ENCODE peak calls at places on chromosomes 13 and 19, in nine cellular contexts. One of them, this sample, is unnamed.
A peak's percentile ranks its signal among the peaks of the same experiment; 100 is the strongest.

GRCh38 chr13:99214232-99214631 is 13.6 kb downstream of the UBAC2 start:
- DNase-seq in upper lobe of left lung: no peak
- DNase-seq in CD4-positive, alpha-beta T cell: peak; percentile 28
- DNase-seq in transverse colon: no peak
- DNase-seq in lower lobe of right lung: no peak
- DNase-seq in spleen: no peak
- DNase-seq in GM23248: no peak
- DNase-seq in heart right ventricle: no peak
- DNase-seq in fibroblast of lung: no peak
- DNase-seq in this sample: peak; percentile 61

GRCh38 chr19:55116232-55117062 is 990 bp downstream of the PPP1R12C start:
- DNase-seq in fibroblast of lung: peak; percentile 60
- DNase-seq in spleen: peak; percentile 92
- DNase-seq in transverse colon: peak; percentile 69
- DNase-seq in GM23248: peak; percentile 89
- DNase-seq in heart right ventricle: peak; percentile 67
- DNase-seq in CD4-positive, alpha-beta T cell: peak; percentile 27
- DNase-seq in upper lobe of left lung: peak; percentile 67
- DNase-seq in lower lobe of right lung: peak; percentile 76
- DNase-seq in this sample: peak; percentile 32

GRCh38 chr19:44968118-44968517 is 12.9 kb downstream of the CLPTM1 start:
- DNase-seq in upper lobe of left lung: no peak
- DNase-seq in transverse colon: no peak
- DNase-seq in GM23248: no peak
- DNase-seq in spleen: no peak
- DNase-seq in lower lobe of right lung: no peak
- DNase-seq in heart right ventricle: no peak
- DNase-seq in CD4-positive, alpha-beta T cell: no peak
- DNase-seq in fibroblast of lung: no peak
- DNase-seq in this sample: no peak

GRCh38 chr19:7942981-7943443 is 454 bp downstream of the TIMM44 start:
- DNase-seq in spleen: no peak
- DNase-seq in upper lobe of left lung: no peak
- DNase-seq in transverse colon: no peak
- DNase-seq in fibroblast of lung: no peak
- DNase-seq in GM23248: peak; percentile 50
- DNase-seq in heart right ventricle: no peak
- DNase-seq in CD4-positive, alpha-beta T cell: peak; percentile 23
- DNase-seq in lower lobe of right lung: no peak
- DNase-seq in this sample: no peak

GRCh38 chr13:45615501-45616101 is at the start of gene ERICH6B:
- DNase-seq in lower lobe of right lung: no peak
- DNase-seq in fibroblast of lung: peak; percentile 36
- DNase-seq in GM23248: no peak
- DNase-seq in CD4-positive, alpha-beta T cell: no peak
- DNase-seq in heart right ventricle: peak; percentile 20
- DNase-seq in spleen: no peak
- DNase-seq in transverse colon: no peak
- DNase-seq in upper lobe of left lung: peak; percentile 69
- DNase-seq in this sample: no peak

GRCh38 chr19:814108-815078 is 7.4 kb downstream of the PLPPR3 start:
- DNase-seq in lower lobe of right lung: no peak
- DNase-seq in heart right ventricle: no peak
- DNase-seq in GM23248: no peak
- DNase-seq in CD4-positive, alpha-beta T cell: no peak
- DNase-seq in upper lobe of left lung: peak; percentile 86
- DNase-seq in fibroblast of lung: no peak
- DNase-seq in spleen: peak; percentile 76
- DNase-seq in transverse colon: no peak
- DNase-seq in this sample: no peak

GRCh38 chr13:88643233-88643632 is 972.1 kb downstream of the SLITRK5 start:
- DNase-seq in fibroblast of lung: no peak
- DNase-seq in upper lobe of left lung: no peak
- DNase-seq in CD4-positive, alpha-beta T cell: no peak
- DNase-seq in spleen: no peak
- DNase-seq in lower lobe of right lung: no peak
- DNase-seq in heart right ventricle: no peak
- DNase-seq in transverse colon: no peak
- DNase-seq in GM23248: no peak
- DNase-seq in this sample: no peak

GRCh38 chr13:112840472-112841302 is 128.3 kb upstream of the MCF2L start:
- DNase-seq in lower lobe of right lung: no peak
- DNase-seq in upper lobe of left lung: peak; percentile 84
- DNase-seq in fibroblast of lung: no peak
- DNase-seq in CD4-positive, alpha-beta T cell: no peak
- DNase-seq in spleen: peak; percentile 63
- DNase-seq in heart right ventricle: no peak
- DNase-seq in transverse colon: no peak
- DNase-seq in GM23248: no peak
- DNase-seq in this sample: no peak

GRCh38 chr13:49936943-49937273 is 768 bp upstream of the SPRYD7 start:
- DNase-seq in upper lobe of left lung: peak; percentile 85
- DNase-seq in spleen: no peak
- DNase-seq in heart right ventricle: peak; percentile 35
- DNase-seq in transverse colon: no peak
- DNase-seq in GM23248: peak; percentile 29
- DNase-seq in CD4-positive, alpha-beta T cell: no peak
- DNase-seq in fibroblast of lung: no peak
- DNase-seq in lower lobe of right lung: no peak
- DNase-seq in this sample: no peak

GRCh38 chr13:109816979-109817275 is 30.5 kb upstream of the IRS2 start:
- DNase-seq in fibroblast of lung: peak; percentile 86
- DNase-seq in transverse colon: no peak
- DNase-seq in heart right ventricle: no peak
- DNase-seq in spleen: no peak
- DNase-seq in GM23248: peak; percentile 44
- DNase-seq in CD4-positive, alpha-beta T cell: no peak
- DNase-seq in upper lobe of left lung: no peak
- DNase-seq in lower lobe of right lung: no peak
- DNase-seq in this sample: no peak

GRCh38 chr19:47518139-47518538 is 3.3 kb upstream of the NAPA start:
- DNase-seq in heart right ventricle: no peak
- DNase-seq in CD4-positive, alpha-beta T cell: no peak
- DNase-seq in fibroblast of lung: peak; percentile 49
- DNase-seq in upper lobe of left lung: no peak
- DNase-seq in GM23248: no peak
- DNase-seq in transverse colon: peak; percentile 40
- DNase-seq in spleen: no peak
- DNase-seq in lower lobe of right lung: no peak
- DNase-seq in this sample: no peak

GRCh38 chr13:28297341-28297740 is 159.0 kb downstream of the PAN3 start:
- DNase-seq in CD4-positive, alpha-beta T cell: no peak
- DNase-seq in transverse colon: no peak
- DNase-seq in fibroblast of lung: peak; percentile 6
- DNase-seq in GM23248: no peak
- DNase-seq in heart right ventricle: no peak
- DNase-seq in upper lobe of left lung: no peak
- DNase-seq in lower lobe of right lung: no peak
- DNase-seq in spleen: no peak
- DNase-seq in this sample: no peak

GRCh38 chr19:43575955-43576451 is 402 bp downstream of the PINLYP start:
- DNase-seq in heart right ventricle: no peak
- DNase-seq in fibroblast of lung: no peak
- DNase-seq in lower lobe of right lung: peak; percentile 49
- DNase-seq in GM23248: peak; percentile 40
- DNase-seq in transverse colon: no peak
- DNase-seq in CD4-positive, alpha-beta T cell: no peak
- DNase-seq in upper lobe of left lung: no peak
- DNase-seq in spleen: peak; percentile 77
- DNase-seq in this sample: no peak

GRCh38 chr13:44317752-44318550 is 55.7 kb upstream of the SERP2 start:
- DNase-seq in upper lobe of left lung: no peak
- DNase-seq in GM23248: peak; percentile 69
- DNase-seq in spleen: no peak
- DNase-seq in CD4-positive, alpha-beta T cell: no peak
- DNase-seq in fibroblast of lung: peak; percentile 89
- DNase-seq in heart right ventricle: no peak
- DNase-seq in lower lobe of right lung: no peak
- DNase-seq in transverse colon: no peak
- DNase-seq in this sample: no peak

GRCh38 chr19:18445252-18445948 is 7.5 kb upstream of the ISYNA1 start:
- DNase-seq in lower lobe of right lung: no peak
- DNase-seq in heart right ventricle: no peak
- DNase-seq in CD4-positive, alpha-beta T cell: no peak
- DNase-seq in transverse colon: peak; percentile 49
- DNase-seq in fibroblast of lung: no peak
- DNase-seq in upper lobe of left lung: no peak
- DNase-seq in GM23248: no peak
- DNase-seq in spleen: no peak
- DNase-seq in this sample: no peak

GRCh38 chr19:17721821-17722220 is 2.5 kb downstream of the MAP1S start:
- DNase-seq in GM23248: peak; percentile 95
- DNase-seq in lower lobe of right lung: peak; percentile 88
- DNase-seq in fibroblast of lung: no peak
- DNase-seq in upper lobe of left lung: no peak
- DNase-seq in heart right ventricle: peak; percentile 46
- DNase-seq in transverse colon: no peak
- DNase-seq in spleen: no peak
- DNase-seq in CD4-positive, alpha-beta T cell: no peak
- DNase-seq in this sample: no peak

DNA sequence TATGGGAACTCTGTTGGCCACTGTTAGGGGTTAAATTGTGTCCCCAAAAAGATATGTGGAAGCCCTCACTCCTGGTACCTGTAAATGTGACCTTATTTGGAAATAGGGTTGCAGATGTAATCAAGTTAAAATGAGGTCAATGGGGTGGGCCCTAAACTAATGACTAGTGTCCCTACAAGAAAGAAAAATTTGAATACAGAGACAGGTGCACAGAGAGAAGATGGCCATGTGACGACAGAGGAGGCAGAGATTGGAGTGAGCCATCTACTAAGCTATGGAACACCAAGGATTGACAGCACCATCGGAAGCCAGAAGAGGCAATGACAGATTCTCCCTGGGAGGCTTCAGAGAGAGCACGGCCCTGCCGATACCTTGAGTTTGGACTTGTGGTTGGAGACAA is 16.5 kb downstream of the POU2F2 start:
- DNase-seq in lower lobe of right lung: no peak
- DNase-seq in upper lobe of left lung: no peak
- DNase-seq in CD4-positive, alpha-beta T cell: no peak
- DNase-seq in GM23248: no peak
- DNase-seq in fibroblast of lung: no peak
- DNase-seq in heart right ventricle: no peak
- DNase-seq in spleen: no peak
- DNase-seq in transverse colon: no peak
- DNase-seq in this sample: no peak
- H3K27ac ChIP-seq in lower lobe of right lung: no peak overlapping the region
- H3K27ac ChIP-seq in upper lobe of left lung: no peak overlapping the region
- H3K27ac ChIP-seq in CD4-positive, alpha-beta T cell: no peak overlapping the region
- H3K27ac ChIP-seq in GM23248: no peak overlapping the region
- H3K27ac ChIP-seq in fibroblast of lung: no peak overlapping the region
- H3K27ac ChIP-seq in heart right ventricle: no peak overlapping the region
- H3K27ac ChIP-seq in spleen: peak overlapping the region; percentile 81
- H3K27ac ChIP-seq in transverse colon: peak overlapping the region; percentile 58
- H3K27ac ChIP-seq in this sample: no peak overlapping the region

GRCh38 chr19:52120286-52120685 is 19.5 kb downstream of the ZNF616 start:
- DNase-seq in transverse colon: no peak
- DNase-seq in upper lobe of left lung: no peak
- DNase-seq in heart right ventricle: no peak
- DNase-seq in GM23248: no peak
- DNase-seq in fibroblast of lung: no peak
- DNase-seq in lower lobe of right lung: no peak
- DNase-seq in spleen: no peak
- DNase-seq in CD4-positive, alpha-beta T cell: no peak
- DNase-seq in this sample: no peak
- H3K9me3 ChIP-seq in transverse colon: peaks cover 98% of the 10 kb centered on the region
- H3K9me3 ChIP-seq in upper lobe of left lung: peaks cover 99% of the 10 kb centered on the region
- H3K9me3 ChIP-seq in heart right ventricle: peaks cover 67% of the 10 kb centered on the region
- H3K9me3 ChIP-seq in GM23248: peaks cover 37% of the 10 kb centered on the region
- H3K9me3 ChIP-seq in fibroblast of lung: peaks cover 11% of the 10 kb centered on the region
- H3K9me3 ChIP-seq in lower lobe of right lung: peaks cover 99% of the 10 kb centered on the region
- H3K9me3 ChIP-seq in spleen: peaks cover 100% of the 10 kb centered on the region
- H3K9me3 ChIP-seq in CD4-positive, alpha-beta T cell: peaks cover 96% of the 10 kb centered on the region
- H3K9me3 ChIP-seq in this sample: peaks cover 64% of the 10 kb centered on the region

GRCh38 chr13:39038569-39038898 is 278 bp downstream of the NHLRC3 start:
- DNase-seq in transverse colon: peak; percentile 35
- DNase-seq in heart right ventricle: no peak
- DNase-seq in fibroblast of lung: no peak
- DNase-seq in GM23248: peak; percentile 58
- DNase-seq in CD4-positive, alpha-beta T cell: peak; percentile 21
- DNase-seq in upper lobe of left lung: peak; percentile 70
- DNase-seq in spleen: no peak
- DNase-seq in lower lobe of right lung: no peak
- DNase-seq in this sample: peak; percentile 66
- H3K27ac ChIP-seq in transverse colon: peak overlapping the region; percentile 94
- H3K27ac ChIP-seq in heart right ventricle: peak overlapping the region; percentile 84
- H3K27ac ChIP-seq in fibroblast of lung: peak overlapping the region; percentile 84
- H3K27ac ChIP-seq in GM23248: peak overlapping the region; percentile 65
- H3K27ac ChIP-seq in CD4-positive, alpha-beta T cell: peak overlapping the region; percentile 64
- H3K27ac ChIP-seq in upper lobe of left lung: peak overlapping the region; percentile 89
- H3K27ac ChIP-seq in spleen: peak overlapping the region; percentile 94
- H3K27ac ChIP-seq in lower lobe of right lung: peak overlapping the region; percentile 93
- H3K27ac ChIP-seq in this sample: peak overlapping the region; percentile 73

GRCh38 chr19:30557212-30557611 is 185.0 kb downstream of the ZNF536 start:
- DNase-seq in CD4-positive, alpha-beta T cell: no peak
- DNase-seq in upper lobe of left lung: no peak
- DNase-seq in transverse colon: no peak
- DNase-seq in fibroblast of lung: no peak
- DNase-seq in spleen: peak; percentile 14
- DNase-seq in heart right ventricle: no peak
- DNase-seq in GM23248: no peak
- DNase-seq in lower lobe of right lung: no peak
- DNase-seq in this sample: no peak

GRCh38 chr19:30557927-30558557 is 185.9 kb downstream of the ZNF536 start:
- DNase-seq in lower lobe of right lung: no peak
- DNase-seq in spleen: peak; percentile 52
- DNase-seq in CD4-positive, alpha-beta T cell: no peak
- DNase-seq in GM23248: no peak
- DNase-seq in upper lobe of left lung: no peak
- DNase-seq in transverse colon: no peak
- DNase-seq in heart right ventricle: no peak
- DNase-seq in fibroblast of lung: no peak
- DNase-seq in this sample: no peak

GRCh38 chr19:30555788-30556110 is 183.6 kb downstream of the ZNF536 start:
- DNase-seq in spleen: no peak
- DNase-seq in upper lobe of left lung: no peak
- DNase-seq in CD4-positive, alpha-beta T cell: no peak
- DNase-seq in transverse colon: no peak
- DNase-seq in heart right ventricle: no peak
- DNase-seq in lower lobe of right lung: no peak
- DNase-seq in GM23248: no peak
- DNase-seq in fibroblast of lung: no peak
- DNase-seq in this sample: no peak

GRCh38 chr19:30555075-30555787 is 183.0 kb downstream of the ZNF536 start:
- DNase-seq in fibroblast of lung: no peak
- DNase-seq in transverse colon: no peak
- DNase-seq in upper lobe of left lung: no peak
- DNase-seq in heart right ventricle: no peak
- DNase-seq in CD4-positive, alpha-beta T cell: no peak
- DNase-seq in GM23248: no peak
- DNase-seq in lower lobe of right lung: no peak
- DNase-seq in spleen: peak; percentile 6
- DNase-seq in this sample: no peak

DNA sequence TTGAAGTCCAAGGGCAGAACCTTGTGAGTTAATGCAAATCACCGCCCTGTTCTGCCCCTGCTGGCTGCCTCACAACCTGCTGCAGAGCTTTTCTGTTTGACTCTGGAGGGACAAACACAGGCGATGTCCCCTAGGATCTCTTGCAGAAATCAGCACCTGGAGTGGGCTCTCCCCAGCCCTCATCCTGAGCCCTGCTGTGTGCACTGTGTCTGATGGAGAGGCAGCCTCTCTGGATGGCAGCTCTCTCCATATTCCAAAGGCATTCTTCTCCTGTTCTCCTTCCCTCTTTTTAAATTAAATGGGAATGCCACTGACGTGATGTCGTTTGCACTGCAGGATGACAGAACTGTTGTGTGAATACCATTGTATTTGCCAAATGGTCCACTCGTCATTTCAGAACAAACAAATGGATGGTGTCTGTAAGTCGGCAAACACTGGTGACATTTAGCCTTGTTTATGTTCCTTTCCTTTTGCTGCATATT is 184.1 kb downstream of the ZNF536 start:
- DNase-seq in CD4-positive, alpha-beta T cell: no peak
- DNase-seq in GM23248: no peak
- DNase-seq in fibroblast of lung: no peak
- DNase-seq in heart right ventricle: no peak
- DNase-seq in transverse colon: no peak
- DNase-seq in lower lobe of right lung: no peak
- DNase-seq in spleen: no peak
- DNase-seq in upper lobe of left lung: no peak
- DNase-seq in this sample: no peak
- H3K9me3 ChIP-seq in CD4-positive, alpha-beta T cell: no peaks in the 10 kb centered on the region
- H3K9me3 ChIP-seq in GM23248: no peaks in the 10 kb centered on the region
- H3K9me3 ChIP-seq in fibroblast of lung: no peaks in the 10 kb centered on the region
- H3K9me3 ChIP-seq in heart right ventricle: no peaks in the 10 kb centered on the region
- H3K9me3 ChIP-seq in transverse colon: no peaks in the 10 kb centered on the region
- H3K9me3 ChIP-seq in lower lobe of right lung: no peaks in the 10 kb centered on the region
- H3K9me3 ChIP-seq in spleen: no peaks in the 10 kb centered on the region
- H3K9me3 ChIP-seq in upper lobe of left lung: no peaks in the 10 kb centered on the region
- H3K9me3 ChIP-seq in this sample: no peaks in the 10 kb centered on the region